ENCODE peak calls at places on chromosomes 7 and 10, in seven cellular contexts. E is BJ, M is neural crest cell, A is prostate gland, X is fibroblast of the aortic adventitia, D is adrenal gland, C is activated B cell treated with CpG ODN at 0.5 μM for 24 hours. J is an unnamed sample.

GRCh38 chr10:132979491-132980425 is 37.4 kb upstream of the CFAP46 start:
- DNase-seq in E (no peak), X (no peak), M (no peak), A (no peak), D (no peak), C (no peak), J (no peak)

GRCh38 chr7:122166708-122167107 is 22.7 kb upstream of the AASS start:
- DNase-seq in D (no peak), X (peak), C (no peak), E (peak), A (no peak), M (no peak), J (no peak)

GRCh38 chr7:138105216-138105615 is 29.0 kb downstream of the AKR1D1 start:
- DNase-seq in M (no peak), D (no peak), X (no peak), A (no peak), E (no peak), C (no peak), J (no peak)

GRCh38 chr10:2972216-2972615 is 95.1 kb upstream of the PFKP start:
- DNase-seq in A (no peak), C (no peak), M (no peak), X (no peak), D (no peak), E (no peak), J (no peak)

GRCh38 chr7:41045556-41046123 is 657.2 kb downstream of the INHBA start:
- DNase-seq in D (no peak), M (no peak), E (no peak), X (no peak), C (no peak), A (peak), J (no peak)

GRCh38 chr7:69739182-69739581 is 140.9 kb downstream of the AUTS2 start:
- DNase-seq in E (no peak), D (no peak), M (no peak), C (no peak), X (no peak), A (no peak), J (no peak)

GRCh38 chr10:63703740-63704345 is 182.6 kb downstream of the REEP3 start:
- DNase-seq in A (no peak), M (no peak), X (no peak), E (no peak), C (no peak), D (no peak), J (no peak)

GRCh38 chr7:30805931-30806330 is 34.7 kb downstream of the MINDY4 start:
- DNase-seq in C (no peak), A (no peak), D (no peak), E (no peak), M (no peak), X (no peak), J (no peak)

GRCh38 chr7:107555893-107556292 is 7.8 kb downstream of the COG5 start:
- DNase-seq in E (no peak), M (no peak), X (no peak), A (no peak), C (no peak), D (no peak), J (no peak)

GRCh38 chr7:101614098-101614938 is 14.8 kb downstream of the MYL10 start:
- DNase-seq in M (no peak), A (no peak), C (no peak), D (no peak), E (no peak), X (peak), J (no peak)

GRCh38 chr10:88901206-88901605 is 21.2 kb downstream of the STAMBPL1 start:
- DNase-seq in E (no peak), X (no peak), D (no peak), C (no peak), A (no peak), M (no peak), J (no peak)

GRCh38 chr10:50275650-50276235 is 24.4 kb upstream of the ASAH2 start:
- DNase-seq in A (peak), E (no peak), M (peak), C (no peak), D (peak), X (peak), J (no peak)

GRCh38 chr10:119445311-119445934 is 97.1 kb downstream of the RGS10 start:
- DNase-seq in A (peak), E (no peak), C (peak), M (peak), D (peak), X (peak), J (peak)

GRCh38 chr10:126314848-126315247 is 73.4 kb downstream of the ADAM12 start:
- DNase-seq in C (no peak), D (no peak), A (no peak), E (no peak), M (no peak), X (no peak), J (peak)

GRCh38 chr10:101779544-101780186 is 3.6 kb downstream of the NPM3 start:
- DNase-seq in D (peak), M (peak), C (peak), E (no peak), A (peak), X (peak), J (peak)

GRCh38 chr10:12513003-12513365 is 163.6 kb downstream of the CAMK1D start:
- DNase-seq in A (no peak), C (no peak), X (no peak), E (no peak), M (no peak), D (peak), J (peak)

GRCh38 chr10:80491251-80492102 is 37.4 kb downstream of the TSPAN14 start:
- DNase-seq in X (no peak), C (no peak), E (no peak), A (no peak), M (no peak), D (peak), J (no peak)

DNA sequence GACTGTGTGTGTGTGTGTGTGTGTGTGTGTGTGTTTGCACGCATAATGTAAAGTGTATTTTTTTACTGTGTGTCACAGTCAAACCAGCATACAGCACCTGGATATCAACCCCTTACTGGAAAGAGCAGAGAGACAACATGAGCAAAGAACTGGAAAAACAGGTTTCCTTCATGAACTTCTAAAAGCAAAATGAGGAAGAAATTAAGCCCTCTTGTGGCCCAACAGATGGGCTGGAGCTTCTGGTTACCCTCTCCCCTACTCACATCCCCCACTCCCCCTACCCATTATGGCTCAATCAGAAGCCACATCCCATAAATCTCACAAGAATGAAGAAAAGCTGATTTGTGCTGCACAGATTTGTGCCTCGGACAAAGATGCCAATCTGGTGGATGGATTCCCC is 36.2 kb downstream of the PDE1C start:
- DNase-seq in D (no peak), X (no peak), C (no peak), E (no peak), A (no peak), M (no peak), J (no peak)
- TF ChIP-seq CTCF in D (no peak), X (no peak), C (no peak), E (no peak), A (no peak), M (no peak), J (no peak)

DNA sequence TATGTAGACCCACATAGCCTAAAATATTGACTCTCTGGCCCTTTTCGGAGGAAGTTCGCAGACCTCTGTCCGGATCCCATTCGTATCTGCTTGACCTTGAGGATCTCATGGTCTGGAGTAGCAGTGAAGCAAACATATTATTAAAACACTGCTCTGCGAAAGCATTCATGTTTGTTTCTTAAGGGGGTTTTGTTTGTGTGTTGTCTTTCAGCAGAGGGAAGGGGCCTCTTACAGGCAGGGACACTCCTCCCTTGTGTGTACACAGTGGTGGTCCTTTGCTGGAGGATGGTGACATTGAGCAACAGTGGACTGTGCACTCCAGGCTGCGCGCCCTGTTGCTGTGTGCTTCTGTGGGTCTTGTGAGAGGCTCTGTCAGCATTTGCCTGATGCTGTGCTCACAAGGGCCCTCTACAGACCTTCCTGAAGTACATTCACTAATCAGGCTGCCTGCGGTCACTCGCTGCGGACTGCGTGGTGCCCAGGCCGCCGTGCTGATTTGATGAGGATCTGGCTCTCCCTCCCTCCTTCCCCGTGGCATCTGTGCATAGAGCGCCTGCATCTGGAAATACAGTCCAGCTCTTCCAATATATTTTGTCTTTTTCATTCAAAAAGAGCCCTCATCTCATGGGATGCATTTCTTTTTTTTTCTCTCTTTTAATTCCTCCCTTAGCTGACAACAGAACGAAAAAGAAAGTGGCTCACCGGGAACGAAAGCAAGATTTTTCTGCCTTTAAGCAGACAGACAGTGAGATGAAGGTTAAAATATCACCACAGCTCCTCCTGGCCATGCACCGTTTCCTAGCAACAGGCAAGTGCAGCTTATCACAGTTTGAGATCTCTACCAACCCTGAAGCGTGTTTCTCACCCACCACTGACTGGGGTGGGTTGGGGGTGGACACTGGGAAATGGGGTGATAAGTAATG is 135.8 kb downstream of the CNNM2 start:
- DNase-seq in M (peak), D (peak), E (peak), X (peak), C (no peak), A (peak), J (no peak)
- TF ChIP-seq CTCF in M (peak), D (peak), E (peak), X (peak), C (no peak), A (peak), J (peak)

GRCh38 chr10:6667679-6668270 is 87.7 kb upstream of the PRKCQ start:
- DNase-seq in C (no peak), A (no peak), D (peak), X (peak), M (peak), E (no peak), J (no peak)
- TF ChIP-seq CTCF in C (no peak), A (peak), D (peak), X (peak), M (peak), E (peak), J (peak)

GRCh38 chr10:113059001-113059780 is 109.1 kb downstream of the TCF7L2 start:
- DNase-seq in D (no peak), C (no peak), M (no peak), X (peak), A (no peak), E (peak), J (no peak)

GRCh38 chr10:113064039-113064438 is 114.0 kb downstream of the TCF7L2 start:
- DNase-seq in X (no peak), D (peak), E (no peak), M (no peak), C (no peak), A (no peak), J (no peak)

GRCh38 chr10:113060221-113061053 is 110.4 kb downstream of the TCF7L2 start:
- DNase-seq in X (peak), A (no peak), C (no peak), M (no peak), D (no peak), E (no peak), J (no peak)

GRCh38 chr10:113061054-113061430 is 111.0 kb downstream of the TCF7L2 start:
- DNase-seq in C (no peak), E (no peak), A (no peak), X (no peak), D (no peak), M (no peak), J (no peak)

DNA sequence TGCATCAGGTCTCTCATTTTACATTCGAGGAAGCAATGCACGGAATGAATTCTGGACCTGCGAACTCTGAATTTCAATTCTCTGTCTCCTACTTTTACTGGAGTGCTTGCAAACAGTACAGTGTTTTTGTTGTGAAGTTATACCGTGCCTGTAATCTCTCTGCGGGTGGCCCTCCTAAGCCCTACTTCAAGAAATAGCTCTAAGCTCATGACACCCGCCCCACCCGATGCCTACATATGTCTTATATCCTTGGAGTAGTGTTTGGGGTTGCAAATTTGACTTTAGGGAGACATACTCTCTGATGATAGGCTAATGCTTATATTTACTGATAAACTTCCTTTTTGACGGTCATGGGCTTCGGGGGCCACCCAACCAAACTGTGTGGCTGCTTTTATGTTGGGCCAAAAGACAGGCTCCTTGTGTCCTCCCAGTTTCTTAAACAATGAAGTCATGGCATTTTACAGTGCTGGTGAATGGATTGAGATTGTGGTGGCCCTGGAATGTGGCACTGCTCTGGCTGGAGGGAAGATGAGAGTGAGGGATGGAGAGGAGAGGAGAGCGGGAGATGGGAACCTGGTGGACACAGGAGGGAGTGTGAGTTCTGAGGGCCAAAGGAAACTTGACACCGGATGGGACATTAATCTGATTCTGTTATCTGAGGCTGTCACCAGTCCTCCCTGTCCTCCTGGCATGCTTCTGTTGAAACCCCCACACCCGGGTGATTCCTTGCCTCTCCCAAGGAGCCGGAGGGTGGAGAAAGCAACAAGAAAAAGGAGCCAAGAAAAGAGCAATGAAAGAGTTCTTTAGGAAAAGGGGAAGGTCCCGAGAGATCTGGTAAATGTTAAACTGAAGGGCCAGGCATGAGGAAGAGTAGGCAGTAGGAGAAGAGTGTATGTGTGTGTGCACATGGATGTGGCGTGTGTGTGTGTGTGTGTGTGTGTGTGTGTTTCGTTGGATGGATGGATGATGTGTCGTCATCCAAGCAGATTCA is 113.2 kb downstream of the TCF7L2 start:
- DNase-seq in C (no peak), M (no peak), A (no peak), E (no peak), D (peak), X (peak), J (no peak)
- TF ChIP-seq CTCF in C (no peak), M (peak), A (no peak), E (peak), D (peak), X (peak), J (no peak)